ENCODE peak calls at places on chromosomes 2 and 18, in nine cellular contexts. J, E, Y, M, G, T, K, A and Q are unnamed samples.

GRCh38 chr2:189444322-189444721 is 3.0 kb downstream of the WDR75 start:
- DNase-seq in A (no peak), Y (no peak), J (no peak), T (no peak), K (no peak), E (no peak), G (no peak), M (peak; percentile 35), Q (peak; percentile 25)

GRCh38 chr2:199991691-199992090 is 36.3 kb downstream of the MAIP1 start:
- DNase-seq in J (no peak), K (no peak), T (no peak), A (no peak), Y (no peak), G (no peak), M (no peak), E (no peak), Q (no peak)

GRCh38 chr2:230956827-230957755 is 32.0 kb upstream of the GPR55 start:
- DNase-seq in A (peak; percentile 66), E (no peak), M (peak; percentile 49), K (peak; percentile 26), Y (no peak), T (peak; percentile 14), G (peak; percentile 53), J (peak; percentile 14), Q (peak; percentile 57)

GRCh38 chr2:12619975-12620374 is 96.8 kb upstream of the TRIB2 start:
- DNase-seq in E (no peak), G (no peak), K (no peak), A (no peak), Y (no peak), M (peak; percentile 92), T (no peak), J (peak; percentile 87), Q (peak; percentile 87)

GRCh38 chr2:223469270-223470057 is 132.7 kb downstream of the SCG2 start:
- DNase-seq in K (no peak), J (peak; percentile 77), T (no peak), A (peak; percentile 23), Y (no peak), E (no peak), M (peak; percentile 87), G (no peak), Q (peak; percentile 93)

GRCh38 chr2:225120175-225120574 is 77.9 kb upstream of the DOCK10 start:
- DNase-seq in T (no peak), E (no peak), Y (no peak), A (no peak), J (no peak), G (no peak), M (peak; percentile 67), K (no peak), Q (peak; percentile 84)

GRCh38 chr2:37711308-37711731 is 39.9 kb upstream of the CDC42EP3 start:
- DNase-seq in J (peak; percentile 77), Y (no peak), K (no peak), G (no peak), A (peak; percentile 17), T (no peak), M (peak; percentile 91), E (no peak), Q (peak; percentile 98)

GRCh38 chr18:13375302-13376255 is 157.0 kb downstream of the LDLRAD4 start:
- DNase-seq in G (no peak), J (peak; percentile 68), M (peak; percentile 91), E (peak; percentile 57), A (peak; percentile 51), Y (no peak), K (peak; percentile 75), T (no peak), Q (peak; percentile 90)

GRCh38 chr2:100976061-100976460 is 26.0 kb upstream of the RPL31 start:
- DNase-seq in T (no peak), A (no peak), K (no peak), G (no peak), E (no peak), Y (no peak), J (no peak), M (no peak), Q (no peak)

GRCh38 chr18:34550156-34550555 is 159.9 kb upstream of the DTNA start:
- DNase-seq in A (no peak), G (no peak), T (no peak), E (no peak), J (no peak), M (no peak), K (no peak), Y (no peak), Q (no peak)

GRCh38 chr2:224248944-224249371 is 152.9 kb downstream of the FAM124B start:
- DNase-seq in K (no peak), E (no peak), M (peak; percentile 20), Y (no peak), T (no peak), G (no peak), J (no peak), A (no peak), Q (peak; percentile 39)

GRCh38 chr2:238950551-238950950 is 102.7 kb downstream of the TWIST2 start:
- DNase-seq in A (no peak), J (no peak), Y (no peak), E (no peak), K (no peak), G (no peak), T (no peak), M (no peak), Q (no peak)

GRCh38 chr2:72150961-72151356 is 3.3 kb upstream of the CYP26B1 start:
- DNase-seq in M (no peak), E (no peak), Y (no peak), A (no peak), T (no peak), J (no peak), K (no peak), G (no peak), Q (no peak)

GRCh38 chr2:24994325-24994724 is 22.6 kb upstream of the DNAJC27 start:
- DNase-seq in A (no peak), K (no peak), J (no peak), G (no peak), M (no peak), E (no peak), T (no peak), Y (no peak), Q (no peak)

GRCh38 chr2:188324067-188324466 is 32.4 kb downstream of the GULP1 start:
- DNase-seq in J (no peak), A (no peak), K (no peak), Y (no peak), G (no peak), E (no peak), M (no peak), T (no peak), Q (peak; percentile 77)

GRCh38 chr2:105244443-105244842 is 2.9 kb downstream of the GPR45 start:
- DNase-seq in M (no peak), A (no peak), E (no peak), K (no peak), J (no peak), Y (no peak), G (no peak), T (no peak), Q (no peak)

GRCh38 chr2:55585451-55586079 is 31.9 kb downstream of the PPP4R3B start:
- DNase-seq in A (no peak), J (peak; percentile 38), Y (no peak), T (no peak), E (no peak), M (peak; percentile 80), G (no peak), K (no peak), Q (peak; percentile 60)

GRCh38 chr2:94880507-94880906 is 9.3 kb downstream of the TEKT4 start:
- DNase-seq in E (no peak), M (no peak), Y (no peak), K (no peak), G (no peak), T (no peak), J (no peak), A (no peak), Q (no peak)

GRCh38 chr2:215870986-215871385 is 142.4 kb downstream of the MREG start:
- DNase-seq in G (peak; percentile 74), A (no peak), K (no peak), E (no peak), Y (no peak), T (no peak), J (no peak), M (no peak), Q (no peak)

GRCh38 chr2:41904459-41904858 is 143.4 kb upstream of the PKDCC start:
- DNase-seq in E (no peak), Y (no peak), G (no peak), M (no peak), T (no peak), A (no peak), K (no peak), J (no peak), Q (no peak)

GRCh38 chr18:8162797-8163196 is 446.4 kb upstream of the RAB12 start:
- DNase-seq in G (no peak), J (no peak), Y (no peak), E (no peak), A (no peak), T (no peak), K (no peak), M (no peak), Q (peak; percentile 33)

GRCh38 chr2:191942114-191943103 is 95.5 kb upstream of the CAVIN2 start:
- DNase-seq in G (no peak), A (no peak), K (no peak), Y (no peak), T (no peak), M (peak; percentile 79), E (no peak), J (no peak), Q (peak; percentile 64)

GRCh38 chr2:130913891-130914290 is 77.2 kb downstream of the ARHGEF4 start:
- DNase-seq in E (no peak), M (no peak), J (no peak), G (no peak), K (no peak), Y (no peak), T (no peak), A (no peak), Q (no peak)

GRCh38 chr2:25936889-25937545 is 45.3 kb downstream of the KIF3C start:
- DNase-seq in M (no peak), J (no peak), E (no peak), G (no peak), K (no peak), T (no peak), A (no peak), Y (no peak), Q (no peak)

GRCh38 chr2:119283873-119284331 is 60.3 kb downstream of the STEAP3 start:
- DNase-seq in T (no peak), E (no peak), A (peak; percentile 36), J (peak; percentile 58), Y (no peak), M (peak; percentile 80), K (no peak), G (no peak), Q (peak; percentile 81)